ENCODE peak calls at places on chromosomes 7 and 10, in seven cellular contexts. X is prostate gland; U is activated CD8-positive, alpha-beta T cell treated with anti-CD3 and anti-CD28 coated beads, Interleukin-2, amount 10 ng/mL, durations not matched to agents 7 days and 5 days; B is fibroblast of gingiva; T is M059J; W is RCC 7860; Q is IMR-90. R is an unnamed sample.

GRCh38 chr10:22251751-22252285 is 34.0 kb upstream of the EBLN1 start:
- DNase-seq in X (peak), U (peak), B (peak), T (peak), W (no peak), Q (no peak), R (peak)

GRCh38 chr7:66894463-66895080 is 26.5 kb upstream of the TMEM248 start:
- DNase-seq in X (no peak), U (no peak), B (no peak), T (peak), W (no peak), Q (peak), R (peak)

GRCh38 chr10:89684604-89685003 is 16.8 kb upstream of the KIF20B start:
- DNase-seq in X (no peak), U (no peak), B (peak), T (peak), W (no peak), Q (peak), R (no peak)

GRCh38 chr10:59435707-59436106 is 73.4 kb upstream of the FAM13C start:
- DNase-seq in X (no peak), U (no peak), B (no peak), T (peak), W (no peak), Q (no peak), R (peak)

GRCh38 chr10:118571123-118571522 is 24.3 kb downstream of the PRLHR start:
- DNase-seq in X (no peak), U (no peak), B (peak), T (no peak), W (no peak), Q (no peak), R (peak)

GRCh38 chr7:54878339-54878738 is 119.3 kb upstream of the SEC61G start:
- DNase-seq in X (no peak), U (no peak), B (peak), T (no peak), W (no peak), Q (peak), R (peak)

GRCh38 chr10:71728218-71728737 is 8.7 kb upstream of the C10orf105 start:
- DNase-seq in X (no peak), U (no peak), B (no peak), T (no peak), W (no peak), Q (no peak), R (no peak)

GRCh38 chr7:41709621-41710020 is 6.7 kb upstream of the INHBA start:
- DNase-seq in X (no peak), U (no peak), B (peak), T (peak), W (peak), Q (peak), R (peak)

GRCh38 chr10:12681250-12681649 is 320.3 kb downstream of the CCDC3 start:
- DNase-seq in X (no peak), U (no peak), B (no peak), T (no peak), W (no peak), Q (no peak), R (no peak)

GRCh38 chr10:116511365-116511764 is 34.4 kb upstream of the PNLIP start:
- DNase-seq in X (no peak), U (no peak), B (no peak), T (no peak), W (no peak), Q (no peak), R (no peak)

GRCh38 chr10:47420305-47421056 is 36.4 kb upstream of the ZNF488 start:
- DNase-seq in X (no peak), U (no peak), B (no peak), T (no peak), W (no peak), Q (no peak), R (no peak)

GRCh38 chr7:43933902-43934560 is 7.8 kb downstream of the UBE2D4 start:
- DNase-seq in X (no peak), U (no peak), B (no peak), T (no peak), W (no peak), Q (no peak), R (no peak)

GRCh38 chr7:77580762-77581350 is 43.8 kb downstream of the PTPN12 start:
- DNase-seq in X (no peak), U (no peak), B (peak), T (no peak), W (no peak), Q (peak), R (peak)

GRCh38 chr7:28771901-28772622 is 186.1 kb downstream of the TRIL start:
- DNase-seq in X (no peak), U (no peak), B (no peak), T (no peak), W (no peak), Q (no peak), R (no peak)

GRCh38 chr7:73894851-73895441 is 34.0 kb downstream of the TMEM270 start:
- DNase-seq in X (no peak), U (no peak), B (peak), T (peak), W (peak), Q (peak), R (peak)

GRCh38 chr7:39333701-39334100 is 232.5 kb upstream of the YAE1 start:
- DNase-seq in X (no peak), U (no peak), B (no peak), T (no peak), W (no peak), Q (no peak), R (no peak)

GRCh38 chr7:151745090-151745638 is 131.8 kb downstream of the PRKAG2 start:
- DNase-seq in X (no peak), U (no peak), B (peak), T (peak), W (peak), Q (peak), R (peak)

GRCh38 chr10:103661198-103661950 is 167.9 kb downstream of the NEURL1 start:
- DNase-seq in X (peak), U (peak), B (peak), T (peak), W (peak), Q (peak), R (peak)

GRCh38 chr7:116669769-116670168 is 2.2 kb upstream of the MET start:
- DNase-seq in X (no peak), U (no peak), B (no peak), T (peak), W (no peak), Q (peak), R (no peak)

GRCh38 chr10:86718556-86718955 is 37.9 kb upstream of the BMPR1A start:
- DNase-seq in X (no peak), U (no peak), B (no peak), T (no peak), W (no peak), Q (no peak), R (no peak)

GRCh38 chr7:117875566-117875965 is 2.3 kb upstream of the CTTNBP2 start:
- DNase-seq in X (no peak), U (no peak), B (no peak), T (no peak), W (no peak), Q (peak), R (no peak)

GRCh38 chr10:16967866-16968721 is 150.9 kb upstream of the RSU1 start:
- DNase-seq in X (no peak), U (no peak), B (peak), T (peak), W (peak), Q (peak), R (peak)

GRCh38 chr10:19479854-19480253 is 336.4 kb upstream of the PLXDC2 start:
- DNase-seq in X (no peak), U (no peak), B (no peak), T (no peak), W (no peak), Q (no peak), R (no peak)

GRCh38 chr10:17229967-17230682 is 2.1 kb downstream of the VIM start:
- DNase-seq in X (peak), U (peak), B (peak), T (peak), W (peak), Q (peak), R (peak)